ENCODE peak calls at places on chromosomes 2 and 18, in ten cellular contexts. A is esophagus squamous epithelium, N is heart right ventricle, C is tibial artery, O is right lobe of liver, H is ascending aorta, R is GM12878, B is AG04450, V is choroid plexus epithelial cell, Z is left ventricle myocardium inferior. D is an unnamed sample.

GRCh38 chr18:68791801-68792200 is 6.1 kb upstream of the CCDC102B start:
- DNase-seq in A (no peak), N (no peak), C (no peak), O (no peak), H (no peak), R (no peak), B (no peak), V (peak), Z (no peak), D (no peak)

GRCh38 chr2:156826342-156826933 is 390.3 kb downstream of the GPD2 start:
- DNase-seq in A (no peak), N (no peak), C (no peak), O (no peak), H (no peak), R (no peak), B (peak), V (peak), Z (no peak), D (no peak)

GRCh38 chr2:201978988-201979387 is 54.7 kb upstream of the FZD7 start:
- DNase-seq in A (no peak), N (no peak), C (no peak), O (no peak), H (no peak), R (no peak), B (no peak), V (no peak), Z (no peak), D (no peak)

GRCh38 chr2:152403395-152403794 is 68.4 kb downstream of the FMNL2 start:
- DNase-seq in A (no peak), N (no peak), C (no peak), O (no peak), H (no peak), R (no peak), B (no peak), V (no peak), Z (no peak), D (no peak)

GRCh38 chr2:127011136-127011740 is 95.7 kb downstream of the BIN1 start:
- DNase-seq in A (no peak), N (no peak), C (no peak), O (no peak), H (no peak), R (no peak), B (no peak), V (no peak), Z (no peak), D (no peak)

GRCh38 chr2:187851955-187852624 is 297.9 kb upstream of the TFPI start:
- DNase-seq in A (no peak), N (no peak), C (no peak), O (no peak), H (no peak), R (no peak), B (no peak), V (peak), Z (no peak), D (no peak)

GRCh38 chr2:144198116-144198515 is 321.8 kb downstream of the ZEB2 start:
- DNase-seq in A (no peak), N (no peak), C (no peak), O (no peak), H (no peak), R (no peak), B (no peak), V (peak), Z (no peak), D (no peak)

GRCh38 chr2:8268172-8268783 is 413.6 kb upstream of the ID2 start:
- DNase-seq in A (no peak), N (peak), C (peak), O (no peak), H (peak), R (no peak), B (no peak), V (no peak), Z (peak), D (no peak)

GRCh38 chr2:201220102-201220570 is 37.2 kb downstream of the CASP10 start:
- DNase-seq in A (no peak), N (peak), C (no peak), O (no peak), H (no peak), R (no peak), B (no peak), V (no peak), Z (peak), D (no peak)

GRCh38 chr2:213150315-213150951 is 979 bp downstream of the IKZF2 start:
- DNase-seq in A (no peak), N (peak), C (peak), O (no peak), H (no peak), R (no peak), B (no peak), V (peak), Z (peak), D (no peak)

GRCh38 chr18:51622676-51623075 is 425.2 kb upstream of the MEX3C start:
- DNase-seq in A (no peak), N (no peak), C (no peak), O (no peak), H (no peak), R (no peak), B (no peak), V (no peak), Z (no peak), D (no peak)

GRCh38 chr2:166365803-166366420 is 9.8 kb downstream of the SCN9A start:
- DNase-seq in A (no peak), N (no peak), C (no peak), O (no peak), H (no peak), R (no peak), B (no peak), V (no peak), Z (no peak), D (no peak)

GRCh38 chr18:8073167-8073566 is 506.1 kb downstream of the PTPRM start:
- DNase-seq in A (no peak), N (no peak), C (no peak), O (no peak), H (no peak), R (no peak), B (no peak), V (no peak), Z (no peak), D (no peak)

GRCh38 chr2:44776924-44777480 is 164.5 kb upstream of the SIX3 start:
- DNase-seq in A (no peak), N (no peak), C (no peak), O (no peak), H (no peak), R (no peak), B (no peak), V (no peak), Z (no peak), D (no peak)

GRCh38 chr2:11416191-11416590 is 49.8 kb downstream of the E2F6 start:
- DNase-seq in A (no peak), N (no peak), C (no peak), O (no peak), H (no peak), R (no peak), B (no peak), V (no peak), Z (no peak), D (no peak)

GRCh38 chr2:64470921-64471320 is 17.0 kb downstream of the LGALSL start:
- DNase-seq in A (no peak), N (no peak), C (no peak), O (no peak), H (no peak), R (no peak), B (no peak), V (no peak), Z (no peak), D (no peak)

DNA sequence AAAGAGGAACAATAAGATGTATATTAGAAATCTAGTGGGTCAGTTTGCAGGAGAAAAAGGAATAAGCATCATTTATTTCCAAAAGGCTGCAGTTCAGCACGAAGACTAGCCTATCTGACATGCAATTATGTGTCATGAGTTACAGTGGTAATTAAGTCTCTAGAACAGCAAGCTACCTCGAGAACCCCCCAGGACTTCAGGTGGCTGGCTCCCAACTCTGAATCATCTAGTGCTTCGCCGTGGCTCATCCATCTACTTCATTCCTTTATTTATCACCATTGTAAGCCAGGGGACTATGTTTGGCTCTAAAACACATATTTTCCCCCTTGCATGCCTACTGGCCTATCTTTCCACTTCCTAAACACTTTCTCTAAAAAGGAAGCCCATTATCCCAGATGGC is 121.6 kb downstream of the TXNL1 start:
- DNase-seq in A (no peak), N (no peak), C (no peak), O (no peak), H (no peak), R (no peak), B (no peak), V (no peak), Z (no peak), D (no peak)
- H3K4me3 ChIP-seq in A (no peak), N (no peak), C (no peak), O (no peak), H (no peak), R (no peak), B (no peak), V (no peak), Z (no peak), D (no peak)

GRCh38 chr2:171521361-171522056 is 765 bp upstream of the CYBRD1 start:
- DNase-seq in A (no peak), N (no peak), C (no peak), O (no peak), H (no peak), R (no peak), B (no peak), V (no peak), Z (no peak), D (no peak)
- H3K4me3 ChIP-seq in A (peak), N (peak), C (peak), O (no peak), H (peak), R (peak), B (peak), V (peak), Z (peak), D (peak)

GRCh38 chr2:74504591-74504990 is 2.9 kb downstream of the PCGF1 start:
- DNase-seq in A (no peak), N (no peak), C (no peak), O (no peak), H (no peak), R (no peak), B (no peak), V (no peak), Z (no peak), D (no peak)
- H3K4me3 ChIP-seq in A (no peak), N (peak), C (no peak), O (no peak), H (no peak), R (no peak), B (no peak), V (no peak), Z (peak), D (no peak)

GRCh38 chr2:85215074-85216050 is 82.2 kb downstream of the TCF7L1 start:
- DNase-seq in A (no peak), N (no peak), C (no peak), O (no peak), H (peak), R (no peak), B (peak), V (peak), Z (no peak), D (peak)
- H3K4me3 ChIP-seq in A (no peak), N (no peak), C (no peak), O (no peak), H (peak), R (no peak), B (peak), V (no peak), Z (no peak), D (no peak)

GRCh38 chr2:42100696-42101585 is 53.1 kb downstream of the PKDCC start:
- DNase-seq in A (no peak), N (peak), C (peak), O (peak), H (peak), R (no peak), B (peak), V (peak), Z (peak), D (no peak)
- H3K4me3 ChIP-seq in A (peak), N (peak), C (peak), O (peak), H (peak), R (peak), B (no peak), V (peak), Z (peak), D (no peak)

GRCh38 chr2:10079931-10080535 is at the start of gene CYS1:
- DNase-seq in A (no peak), N (no peak), C (no peak), O (no peak), H (no peak), R (no peak), B (no peak), V (peak), Z (no peak), D (no peak)

GRCh38 chr2:10078001-10078400 is 2.2 kb downstream of the CYS1 start:
- DNase-seq in A (no peak), N (no peak), C (no peak), O (no peak), H (no peak), R (no peak), B (no peak), V (no peak), Z (no peak), D (no peak)

GRCh38 chr2:10076988-10077527 is 3.2 kb downstream of the CYS1 start:
- DNase-seq in A (no peak), N (no peak), C (no peak), O (no peak), H (no peak), R (no peak), B (no peak), V (no peak), Z (no peak), D (no peak)

GRCh38 chr2:10079192-10079930 is 850 bp downstream of the CYS1 start:
- DNase-seq in A (no peak), N (no peak), C (peak), O (no peak), H (no peak), R (no peak), B (no peak), V (peak), Z (peak), D (no peak)

GRCh38 chr2:10078704-10079191 is 1.5 kb downstream of the CYS1 start:
- DNase-seq in A (no peak), N (no peak), C (no peak), O (no peak), H (no peak), R (no peak), B (no peak), V (peak), Z (no peak), D (no peak)
- H3K4me3 ChIP-seq in A (peak), N (peak), C (peak), O (no peak), H (peak), R (peak), B (peak), V (peak), Z (peak), D (peak)

DNA sequence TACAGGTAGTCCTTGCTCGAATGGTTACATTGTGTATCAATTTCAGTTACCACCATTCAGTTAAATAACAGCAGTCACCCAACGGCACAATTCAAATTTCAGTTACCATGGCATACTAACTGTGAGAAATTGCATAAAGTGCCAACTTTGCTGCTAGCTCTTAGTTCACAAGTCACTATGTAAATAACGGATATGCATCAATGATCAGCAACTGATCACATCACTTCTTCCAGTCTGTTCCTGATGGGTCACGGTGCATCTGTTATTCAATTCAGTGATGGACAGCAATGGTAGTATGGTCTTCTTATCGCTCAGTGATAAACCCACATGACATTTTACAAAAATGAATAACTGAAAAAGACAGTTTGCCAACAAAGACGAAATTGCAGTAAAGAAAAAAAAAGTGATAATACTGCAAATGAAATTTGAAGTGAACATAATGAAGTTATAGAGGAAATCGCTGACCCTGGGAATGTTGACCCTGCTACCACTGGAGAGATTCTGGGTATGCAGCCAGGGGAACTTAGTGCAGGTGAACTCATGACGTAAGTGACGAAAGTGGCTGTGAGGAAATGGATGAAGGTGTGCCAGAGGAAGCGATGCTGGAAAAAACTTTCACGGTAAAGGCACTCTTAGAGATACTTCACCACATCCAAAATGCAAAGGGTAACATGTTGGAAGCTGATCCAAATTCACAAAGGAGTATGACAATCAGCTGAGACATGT is 25.9 kb upstream of the RAPGEF4 start:
- DNase-seq in A (no peak), N (no peak), C (no peak), O (no peak), H (no peak), R (no peak), B (no peak), V (no peak), Z (no peak), D (no peak)
- H3K4me3 ChIP-seq in A (no peak), N (no peak), C (no peak), O (no peak), H (no peak), R (no peak), B (no peak), V (no peak), Z (no peak), D (no peak)

GRCh38 chr2:148813603-148814065 is 61.4 kb upstream of the KIF5C start:
- DNase-seq in A (no peak), N (no peak), C (no peak), O (no peak), H (no peak), R (peak), B (no peak), V (no peak), Z (no peak), D (no peak)

GRCh38 chr2:148814143-148814852 is 60.7 kb upstream of the KIF5C start:
- DNase-seq in A (no peak), N (peak), C (no peak), O (no peak), H (no peak), R (no peak), B (peak), V (peak), Z (no peak), D (no peak)

GRCh38 chr2:148817210-148817708 is 57.8 kb upstream of the KIF5C start:
- DNase-seq in A (no peak), N (peak), C (no peak), O (no peak), H (no peak), R (no peak), B (no peak), V (peak), Z (no peak), D (no peak)

GRCh38 chr2:148816176-148816575 is 58.9 kb upstream of the KIF5C start:
- DNase-seq in A (no peak), N (no peak), C (no peak), O (no peak), H (no peak), R (no peak), B (no peak), V (no peak), Z (no peak), D (no peak)

DNA sequence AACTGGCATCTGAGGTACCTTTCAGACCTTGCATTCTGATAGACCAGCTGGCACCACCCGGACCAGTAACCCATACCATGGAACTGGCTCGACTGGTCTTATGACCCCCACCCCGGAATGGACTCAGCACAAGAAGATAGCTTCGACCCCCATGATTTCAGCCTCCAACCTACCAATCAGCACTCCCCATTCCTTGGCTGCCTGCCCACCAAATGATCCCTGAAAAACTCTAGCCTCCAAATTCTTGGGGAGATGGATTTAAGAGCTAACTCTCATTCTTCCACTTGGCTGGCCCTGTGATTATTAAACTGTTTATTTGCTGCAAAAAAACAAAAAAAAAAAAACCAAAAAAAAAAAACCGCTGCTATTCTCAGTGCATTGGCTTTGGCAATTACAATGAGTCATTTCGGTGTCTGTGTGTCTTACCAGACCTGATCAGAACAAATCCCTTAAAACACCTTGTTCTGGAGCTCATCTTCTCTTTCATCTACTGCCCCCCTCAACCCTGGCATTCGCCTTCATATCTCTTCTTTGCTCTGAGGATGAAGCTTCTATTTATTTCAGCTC is 60.1 kb upstream of the KIF5C start:
- DNase-seq in A (no peak), N (no peak), C (no peak), O (no peak), H (no peak), R (no peak), B (no peak), V (peak), Z (no peak), D (no peak)
- H3K4me3 ChIP-seq in A (no peak), N (no peak), C (no peak), O (no peak), H (peak), R (no peak), B (no peak), V (no peak), Z (peak), D (no peak)